ENCODE peak calls at places on chromosomes 7 and 10, in four cellular contexts. P is hepatic stellate cell; O is stimulated activated naive B cell treated with anti-CD40 and anti-IgM and Interleukin-4, amounts not matched to agents 10 μg/mL and 1 μg/mL and 100 μg/mL, for 72 hours; E is NCI-H1436. X is an unnamed sample.

GRCh38 chr10:14345262-14345661 is 14.5 kb upstream of the FRMD4A start:
- DNase-seq in P (no peak), O (no peak), E (no peak), X (no peak)

GRCh38 chr7:5702876-5703571 is 78.4 kb downstream of the RNF216 start:
- DNase-seq in P (no peak), O (no peak), E (no peak), X (no peak)

GRCh38 chr7:79664884-79665676 is 211.6 kb upstream of the MAGI2 start:
- DNase-seq in P (no peak), O (no peak), E (no peak), X (no peak)

GRCh38 chr7:67753891-67754290 is 757.3 kb downstream of the TYW1 start:
- DNase-seq in P (no peak), O (no peak), E (no peak), X (no peak)

GRCh38 chr7:80791509-80791929 is 127.3 kb downstream of the SEMA3C start:
- DNase-seq in P (no peak), O (no peak), E (no peak), X (no peak)

GRCh38 chr10:22693371-22693784 is 21.0 kb downstream of the PIP4K2A start:
- DNase-seq in P (peak), O (no peak), E (no peak), X (no peak)

GRCh38 chr7:147771344-147771743 is 819.2 kb upstream of the C7orf33 start:
- DNase-seq in P (no peak), O (no peak), E (no peak), X (no peak)

GRCh38 chr7:133941496-133941895 is 185.6 kb upstream of the LRGUK start:
- DNase-seq in P (no peak), O (no peak), E (no peak), X (no peak)

GRCh38 chr7:70776627-70777101 is 355.3 kb upstream of the GALNT17 start:
- DNase-seq in P (no peak), O (no peak), E (no peak), X (no peak)

GRCh38 chr7:37495574-37496184 is 47.0 kb upstream of the ELMO1 start:
- DNase-seq in P (peak), O (no peak), E (no peak), X (no peak)

GRCh38 chr10:64316833-64317232 is 795.6 kb downstream of the REEP3 start:
- DNase-seq in P (no peak), O (no peak), E (no peak), X (no peak)

GRCh38 chr10:58384999-58385783 is at the start of gene TFAM:
- DNase-seq in P (peak), O (peak), E (peak), X (peak)

GRCh38 chr10:15585303-15585715 is 134.4 kb downstream of the ITGA8 start:
- DNase-seq in P (peak), O (peak), E (no peak), X (peak)

GRCh38 chr7:20280475-20281351 is 50.0 kb upstream of the ITGB8 start:
- DNase-seq in P (no peak), O (no peak), E (no peak), X (no peak)

GRCh38 chr7:134935701-134936100 is 50.6 kb upstream of the AGBL3 start:
- DNase-seq in P (no peak), O (no peak), E (no peak), X (no peak)

GRCh38 chr10:92569071-92569470 is 4.8 kb downstream of the IDE start:
- DNase-seq in P (no peak), O (no peak), E (no peak), X (no peak)

GRCh38 chr7:51295435-51296269 is 21.0 kb downstream of the COBL start:
- DNase-seq in P (no peak), O (no peak), E (no peak), X (no peak)

GRCh38 chr7:22695476-22696132 is 31.4 kb upstream of the IL6 start:
- DNase-seq in P (no peak), O (no peak), E (no peak), X (no peak)

GRCh38 chr7:144653449-144653848 is 182.4 kb downstream of the TPK1 start:
- DNase-seq in P (no peak), O (no peak), E (no peak), X (no peak)

GRCh38 chr7:128963327-128963757 is 25.6 kb downstream of the IRF5 start:
- DNase-seq in P (no peak), O (peak), E (no peak), X (peak)

GRCh38 chr10:66880292-66880691 is 45.5 kb upstream of the LRRTM3 start:
- DNase-seq in P (no peak), O (no peak), E (no peak), X (no peak)

GRCh38 chr7:79096361-79096805 is 357.1 kb downstream of the MAGI2 start:
- DNase-seq in P (peak), O (no peak), E (no peak), X (no peak)

GRCh38 chr10:31760674-31761081 is 168.0 kb downstream of the ARHGAP12 start:
- DNase-seq in P (no peak), O (no peak), E (no peak), X (no peak)

GRCh38 chr7:42672339-42672990 is 239.4 kb downstream of the C7orf25 start:
- DNase-seq in P (no peak), O (no peak), E (no peak), X (no peak)

GRCh38 chr7:99737726-99738125 is 2.7 kb upstream of the CYP3A7 start:
- DNase-seq in P (no peak), O (no peak), E (no peak), X (no peak)

GRCh38 chr10:95297402-95297801 is 6.6 kb upstream of the PDLIM1 start:
- DNase-seq in P (no peak), O (no peak), E (no peak), X (peak)

GRCh38 chr10:130218936-130219335 is 82.7 kb downstream of the GLRX3 start:
- DNase-seq in P (no peak), O (no peak), E (no peak), X (no peak)

GRCh38 chr10:75023074-75023473 is 88.4 kb upstream of the SAMD8 start:
- DNase-seq in P (no peak), O (no peak), E (no peak), X (no peak)

GRCh38 chr7:137547477-137547876 is 203.9 kb upstream of the PTN start:
- DNase-seq in P (peak), O (no peak), E (no peak), X (no peak)

GRCh38 chr10:122373713-122374112 is 795 bp upstream of the PLEKHA1 start:
- DNase-seq in P (peak), O (no peak), E (no peak), X (no peak)

GRCh38 chr10:416091-416515 is 273.4 kb downstream of the DIP2C start:
- DNase-seq in P (no peak), O (no peak), E (no peak), X (no peak)

GRCh38 chr7:21412291-21412896 is 15.5 kb upstream of the SP4 start:
- DNase-seq in P (no peak), O (no peak), E (no peak), X (peak)

GRCh38 chr7:122845286-122845685 is 41.0 kb downstream of the CADPS2 start:
- DNase-seq in P (no peak), O (no peak), E (no peak), X (no peak)

GRCh38 chr7:11427686-11428273 is 404.2 kb downstream of the THSD7A start:
- DNase-seq in P (peak), O (no peak), E (peak), X (peak)

GRCh38 chr7:155506854-155507337 is 39.5 kb downstream of the CNPY1 start:
- DNase-seq in P (no peak), O (no peak), E (no peak), X (no peak)

GRCh38 chr10:77602231-77602912 is 35.2 kb downstream of the KCNMA1 start:
- DNase-seq in P (peak), O (no peak), E (no peak), X (no peak)

GRCh38 chr10:104734408-104734807 is 93.3 kb downstream of the SORCS3 start:
- DNase-seq in P (no peak), O (no peak), E (no peak), X (no peak)

GRCh38 chr7:129376076-129376777 is 58.0 kb upstream of the STRIP2 start:
- DNase-seq in P (peak), O (peak), E (peak), X (peak)

GRCh38 chr7:29369909-29370488 is 175.4 kb downstream of the CHN2 start:
- DNase-seq in P (no peak), O (no peak), E (no peak), X (no peak)

X was measured in GM12864.